ENCODE peak calls at places on chromosomes 13 and 19, in seven cellular contexts. K is esophagus squamous epithelium, H is PC-3, C is tibial artery, J is lower lobe of right lung, N is heart right ventricle, G is IMR-90. M is an unnamed sample.

GRCh38 chr19:49387936-49388372 is at the start of gene KASH5:
- DNase-seq in K (peak; percentile 27), H (peak; percentile 42), C (peak; percentile 49), J (peak; percentile 90), N (peak; percentile 73), G (peak; percentile 8), M (peak; percentile 34)

GRCh38 chr13:81171065-81171647 is 830.2 kb upstream of the SPRY2 start:
- DNase-seq in K (no peak), H (peak; percentile 54), C (no peak), J (no peak), N (no peak), G (no peak), M (no peak)

GRCh38 chr19:41967056-41967783 is 8.1 kb upstream of the RABAC1 start:
- DNase-seq in K (no peak), H (no peak), C (no peak), J (no peak), N (no peak), G (no peak), M (no peak)

GRCh38 chr13:73657821-73658540 is 476.2 kb downstream of the KLF12 start:
- DNase-seq in K (no peak), H (no peak), C (peak; percentile 72), J (no peak), N (peak; percentile 64), G (no peak), M (peak; percentile 74)

GRCh38 chr19:21256722-21257121 is 72.5 kb downstream of the ZNF708 start:
- DNase-seq in K (no peak), H (no peak), C (no peak), J (no peak), N (no peak), G (peak; percentile 4), M (no peak)

GRCh38 chr13:66222926-66223325 is 1007.2 kb downstream of the PCDH9 start:
- DNase-seq in K (no peak), H (no peak), C (no peak), J (no peak), N (no peak), G (no peak), M (no peak)

GRCh38 chr13:73962284-73962683 is 171.9 kb downstream of the KLF12 start:
- DNase-seq in K (no peak), H (peak; percentile 53), C (no peak), J (no peak), N (no peak), G (no peak), M (no peak)

GRCh38 chr13:26459276-26460131 is 98.0 kb upstream of the WASF3 start:
- DNase-seq in K (no peak), H (peak; percentile 61), C (no peak), J (no peak), N (peak; percentile 54), G (no peak), M (peak; percentile 54)

GRCh38 chr19:38731654-38732301 is 12.5 kb downstream of the CAPN12 start:
- DNase-seq in K (no peak), H (no peak), C (no peak), J (peak; percentile 71), N (no peak), G (no peak), M (no peak)

GRCh38 chr13:37023871-37024270 is 23.3 kb downstream of the EXOSC8 start:
- DNase-seq in K (no peak), H (peak; percentile 24), C (no peak), J (no peak), N (no peak), G (peak; percentile 70), M (no peak)

GRCh38 chr19:2680808-2681207 is 21.7 kb downstream of the GNG7 start:
- DNase-seq in K (no peak), H (no peak), C (no peak), J (no peak), N (no peak), G (no peak), M (no peak)

GRCh38 chr19:3360494-3361383 is 5.6 kb upstream of the NFIC start:
- DNase-seq in K (no peak), H (peak; percentile 31), C (peak; percentile 78), J (peak; percentile 79), N (peak; percentile 81), G (no peak), M (peak; percentile 59)

GRCh38 chr13:33696530-33696929 is 121.4 kb upstream of the RFC3 start:
- DNase-seq in K (no peak), H (peak; percentile 51), C (no peak), J (no peak), N (no peak), G (no peak), M (no peak)

GRCh38 chr13:97583884-97584497 is 150.0 kb downstream of the RAP2A start:
- DNase-seq in K (no peak), H (no peak), C (no peak), J (no peak), N (no peak), G (no peak), M (no peak)

GRCh38 chr13:21402586-21403307 is 56.4 kb downstream of the ZDHHC20 start:
- DNase-seq in K (no peak), H (peak; percentile 50), C (no peak), J (no peak), N (no peak), G (peak; percentile 71), M (peak; percentile 4)

GRCh38 chr13:110531671-110532083 is 29.8 kb downstream of the RAB20 start:
- DNase-seq in K (no peak), H (no peak), C (no peak), J (peak; percentile 74), N (no peak), G (no peak), M (no peak)

GRCh38 chr13:44622259-44622658 is 46.1 kb upstream of the TSC22D1 start:
- DNase-seq in K (no peak), H (no peak), C (no peak), J (no peak), N (no peak), G (no peak), M (no peak)

GRCh38 chr19:23481043-23481442 is 85.8 kb upstream of the ZNF91 start:
- DNase-seq in K (no peak), H (peak; percentile 91), C (no peak), J (no peak), N (no peak), G (no peak), M (no peak)

GRCh38 chr19:57406516-57407123 is 4.3 kb upstream of the ZNF17 start:
- DNase-seq in K (no peak), H (peak; percentile 76), C (no peak), J (peak; percentile 62), N (peak; percentile 56), G (peak; percentile 45), M (peak; percentile 45)

GRCh38 chr13:32804673-32805260 is 211.5 kb upstream of the KL start:
- DNase-seq in K (no peak), H (peak; percentile 20), C (no peak), J (no peak), N (no peak), G (peak; percentile 51), M (no peak)

GRCh38 chr19:46131485-46132143 is 7.1 kb upstream of the IGFL3 start:
- DNase-seq in K (no peak), H (no peak), C (no peak), J (no peak), N (no peak), G (no peak), M (no peak)

GRCh38 chr19:5955638-5955935 is 22.4 kb downstream of the RANBP3 start:
- DNase-seq in K (no peak), H (no peak), C (no peak), J (no peak), N (no peak), G (peak; percentile 47), M (no peak)

GRCh38 chr19:4182082-4182926 is at the start of the genes ANKRD24 and SIRT6:
- DNase-seq in K (peak; percentile 66), H (peak; percentile 93), C (peak; percentile 93), J (peak; percentile 98), N (peak; percentile 96), G (peak; percentile 95), M (peak; percentile 90)

GRCh38 chr13:96025283-96025682 is 27.9 kb downstream of the UGGT2 start:
- DNase-seq in K (no peak), H (peak; percentile 30), C (no peak), J (no peak), N (no peak), G (no peak), M (no peak)

GRCh38 chr19:33197591-33198000 is 3.5 kb downstream of the LRP3 start:
- DNase-seq in K (no peak), H (no peak), C (no peak), J (no peak), N (no peak), G (no peak), M (no peak)

GRCh38 chr13:111460548-111461444 is 140.4 kb downstream of the TEX29 start:
- DNase-seq in K (no peak), H (peak; percentile 31), C (no peak), J (no peak), N (peak; percentile 31), G (peak; percentile 47), M (peak; percentile 23)

GRCh38 chr13:59531571-59532091 is 632.1 kb downstream of the DIAPH3 start:
- DNase-seq in K (peak; percentile 8), H (peak; percentile 77), C (peak; percentile 83), J (peak; percentile 67), N (peak; percentile 92), G (peak; percentile 89), M (peak; percentile 59)

GRCh38 chr13:111972261-111972780 is 94.6 kb upstream of the SOX1 start:
- DNase-seq in K (no peak), H (no peak), C (no peak), J (no peak), N (no peak), G (no peak), M (no peak)

GRCh38 chr13:23463631-23464030 is 30.1 kb upstream of the SACS start:
- DNase-seq in K (no peak), H (no peak), C (no peak), J (no peak), N (no peak), G (no peak), M (no peak)

GRCh38 chr13:113446488-113446854 is 6.8 kb downstream of the ADPRHL1 start:
- DNase-seq in K (no peak), H (no peak), C (no peak), J (no peak), N (no peak), G (no peak), M (no peak)
- H3K4me3 ChIP-seq in K (no peak overlapping the region), H (no peak overlapping the region), C (no peak overlapping the region), J (no peak overlapping the region), N (no peak overlapping the region), G (no peak overlapping the region), M (no peak overlapping the region)

DNA sequence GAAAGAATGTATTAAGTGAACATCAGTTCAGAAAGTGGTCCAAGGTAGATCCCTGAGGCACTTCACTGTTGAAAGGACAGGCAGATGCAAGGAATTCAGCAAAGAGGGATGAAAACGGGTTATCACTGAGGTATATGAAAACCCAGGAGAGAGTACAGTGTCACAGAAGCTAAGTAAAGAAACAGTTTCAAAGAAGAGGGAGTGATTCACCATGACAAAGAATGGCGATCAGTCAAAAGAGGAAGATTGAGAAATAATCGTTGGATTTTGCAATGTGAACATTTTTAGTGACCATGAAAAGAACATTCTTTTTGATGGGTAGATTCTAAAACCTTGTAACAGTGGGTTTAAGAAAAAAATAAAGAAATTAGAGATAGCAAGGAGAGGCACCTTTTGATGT is 99.3 kb downstream of the EPSTI1 start:
- DNase-seq in K (no peak), H (peak; percentile 59), C (no peak), J (no peak), N (no peak), G (peak; percentile 49), M (no peak)
- H3K36me3 ChIP-seq in K (no peaks in the 10 kb centered on the region), H (no peaks in the 10 kb centered on the region), C (no peaks in the 10 kb centered on the region), J (peaks cover 16% of the 10 kb centered on the region), N (peaks cover 53% of the 10 kb centered on the region), G (no peaks in the 10 kb centered on the region), M (no peaks in the 10 kb centered on the region)

GRCh38 chr19:47134533-47134932 is 3.9 kb downstream of the SAE1 start:
- DNase-seq in K (no peak), H (no peak), C (no peak), J (no peak), N (no peak), G (no peak), M (no peak)
- H3K27me3 ChIP-seq in K (no peaks in the 10 kb centered on the region), H (no peaks in the 10 kb centered on the region), C (no peaks in the 10 kb centered on the region), J (no peaks in the 10 kb centered on the region), N (no peaks in the 10 kb centered on the region), G (no peaks in the 10 kb centered on the region), M (no peaks in the 10 kb centered on the region)

GRCh38 chr19:48170817-48171347 is 402 bp downstream of the ZSWIM9 start:
- DNase-seq in K (no peak), H (no peak), C (no peak), J (no peak), N (no peak), G (no peak), M (no peak)
- H3K4me3 ChIP-seq in K (peak overlapping the region; percentile 93), H (peak overlapping the region; percentile 99), C (peak overlapping the region; percentile 84), J (peak overlapping the region; percentile 78), N (peak overlapping the region; percentile 75), G (peak overlapping the region; percentile 84), M (peak overlapping the region; percentile 90)